ENCODE peak calls at places on chromosomes 7 and 10, in five cellular contexts. P is lower lobe of right lung, C is psoas muscle, W is right atrium auricular region, L is ovary. N is an unnamed sample.
A peak's percentile ranks its signal among the peaks of the same experiment; 100 is the strongest.

GRCh38 chr10:63264852-63265617 is 131.9 kb downstream of the NRBF2 start:
- DNase-seq in P (no peak), C (no peak), W (no peak), L (no peak), N (no peak)

GRCh38 chr10:52659085-52659484 is 113.5 kb downstream of the MBL2 start:
- DNase-seq in P (no peak), C (no peak), W (no peak), L (no peak), N (no peak)

GRCh38 chr7:149765399-149766121 is 7.8 kb downstream of the ZNF467 start:
- DNase-seq in P (no peak), C (no peak), W (no peak), L (no peak), N (no peak)

GRCh38 chr10:119254355-119254754 is 47.0 kb downstream of the GRK5 start:
- DNase-seq in P (no peak), C (no peak), W (no peak), L (no peak), N (no peak)

GRCh38 chr10:27482984-27483956 is 20.8 kb upstream of the RAB18 start:
- DNase-seq in P (no peak), C (no peak), W (no peak), L (no peak), N (no peak)

GRCh38 chr7:157576415-157576814 is 239.6 kb downstream of the DNAJB6 start:
- DNase-seq in P (peak; percentile 45), C (no peak), W (no peak), L (no peak), N (no peak)

GRCh38 chr7:28754027-28754426 is 204.1 kb downstream of the TRIL start:
- DNase-seq in P (no peak), C (no peak), W (no peak), L (no peak), N (no peak)

GRCh38 chr10:63611078-63611477 is 89.9 kb downstream of the REEP3 start:
- DNase-seq in P (no peak), C (no peak), W (no peak), L (no peak), N (no peak)

GRCh38 chr10:48382982-48383381 is 76.5 kb downstream of the MAPK8 start:
- DNase-seq in P (no peak), C (no peak), W (no peak), L (no peak), N (no peak)

GRCh38 chr7:87152897-87153641 is 816 bp downstream of the DMTF1 start:
- DNase-seq in P (peak; percentile 50), C (peak; percentile 22), W (no peak), L (peak; percentile 30), N (no peak)

GRCh38 chr7:34096135-34096775 is 190.9 kb downstream of the BMPER start:
- DNase-seq in P (peak; percentile 48), C (peak; percentile 88), W (peak; percentile 87), L (peak; percentile 84), N (peak; percentile 87)

GRCh38 chr10:110642980-110643655 is 1.0 kb upstream of the RBM20 start:
- DNase-seq in P (no peak), C (no peak), W (no peak), L (no peak), N (no peak)

GRCh38 chr7:16758634-16759602 is 5.4 kb downstream of the TSPAN13 start:
- DNase-seq in P (no peak), C (no peak), W (no peak), L (no peak), N (no peak)

DNA sequence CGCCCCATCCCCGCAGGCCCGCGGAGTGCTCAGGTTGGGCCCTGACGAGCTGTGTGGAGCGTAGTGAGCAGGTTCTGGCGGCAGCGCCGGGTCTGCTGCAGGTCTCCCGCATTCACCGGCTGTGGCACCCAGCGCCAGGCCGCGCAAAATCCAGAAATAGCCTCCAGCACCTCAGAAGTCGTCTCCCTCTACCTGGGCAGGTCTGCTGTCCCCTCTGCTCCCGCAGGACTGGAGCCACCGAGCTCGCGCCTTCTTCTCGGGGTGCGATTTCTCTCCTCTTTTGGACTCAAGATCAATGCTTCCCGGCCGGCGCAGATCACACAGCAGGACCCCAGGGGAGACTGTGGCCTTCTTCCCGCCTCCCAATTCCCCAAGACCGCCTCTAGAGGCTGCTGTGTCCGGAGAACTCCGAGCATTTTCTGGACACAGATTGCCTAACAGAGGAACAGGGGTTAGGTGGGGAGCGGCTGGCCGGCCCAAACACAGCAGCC is 8.4 kb downstream of the TLX1 start:
- DNase-seq in P (no peak), C (no peak), W (no peak), L (no peak), N (no peak)
- TF ChIP-seq CTCF in P (no peak), C (no peak), W (no peak), L (no peak), N (no peak)

DNA sequence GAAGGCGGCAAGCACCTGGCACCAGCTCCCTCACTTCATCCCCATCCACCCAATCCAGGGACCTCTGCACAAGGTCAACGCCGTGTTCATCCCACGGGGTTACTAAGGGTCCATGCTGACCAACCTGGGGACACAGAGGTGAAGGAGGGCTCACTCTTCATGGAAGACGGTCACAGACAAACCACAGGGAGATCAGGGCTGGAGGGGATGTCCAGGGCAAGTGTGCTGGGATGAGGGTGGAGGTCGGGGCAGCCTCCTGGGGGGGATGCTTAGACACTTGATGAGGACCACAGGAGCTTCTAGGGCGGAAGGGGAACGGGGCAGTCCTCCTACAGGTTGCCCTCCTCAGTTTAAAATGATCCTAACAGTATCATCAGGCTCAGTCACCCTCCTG is 46.7 kb downstream of the FAM53B start:
- DNase-seq in P (no peak), C (no peak), W (no peak), L (no peak), N (no peak)
- H3K4me3 ChIP-seq in P (no peak overlapping the region), C (no peak overlapping the region), W (no peak overlapping the region), L (no peak overlapping the region), N (no peak overlapping the region)

GRCh38 chr10:121425623-121426022 is 172.6 kb downstream of the FGFR2 start:
- DNase-seq in P (no peak), C (no peak), W (no peak), L (no peak), N (no peak)
- H3K27ac ChIP-seq in P (no peak overlapping the region), C (no peak overlapping the region), W (no peak overlapping the region), L (no peak overlapping the region), N (no peak overlapping the region)

GRCh38 chr10:9305018-9305655 is 1250.6 kb downstream of the GATA3 start:
- DNase-seq in P (no peak), C (no peak), W (no peak), L (no peak), N (no peak)
- TF ChIP-seq CTCF in P (peak; percentile 33), C (peak; percentile 22), W (no peak), L (no peak), N (no peak)

GRCh38 chr10:103919648-103920025 is 1.7 kb upstream of the STN1 start:
- DNase-seq in P (no peak), C (no peak), W (no peak), L (no peak), N (no peak)
- H3K4me3 ChIP-seq in P (no peak overlapping the region), C (no peak overlapping the region), W (no peak overlapping the region), L (no peak overlapping the region), N (no peak overlapping the region)

GRCh38 chr7:107166702-107167426 is 1.9 kb upstream of the HBP1 start:
- DNase-seq in P (no peak), C (no peak), W (no peak), L (no peak), N (no peak)
- H3K27ac ChIP-seq in P (peak overlapping the region; percentile 98), C (peak overlapping the region; percentile 99), W (peak overlapping the region; percentile 98), L (peak overlapping the region; percentile 87), N (peak overlapping the region; percentile 97)

DNA sequence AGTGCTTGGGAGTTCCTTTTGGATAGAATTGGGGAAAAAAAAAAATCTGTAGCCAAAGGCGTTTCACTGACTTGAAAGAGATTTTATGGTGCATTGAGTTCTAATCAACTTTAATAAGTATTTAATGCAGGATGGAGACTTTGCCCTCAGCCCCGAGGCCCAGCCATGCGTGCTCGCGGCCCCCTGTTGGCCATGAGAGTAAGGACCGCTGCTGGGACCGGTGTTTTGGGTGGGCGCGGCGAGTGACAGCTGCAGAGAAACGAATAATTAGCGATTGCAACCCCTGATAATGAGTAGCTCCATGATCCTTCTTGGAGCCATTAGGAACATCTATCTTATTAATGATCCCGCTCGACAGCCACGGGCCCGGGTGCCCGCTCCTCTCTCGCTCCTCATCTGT is 347.4 kb downstream of the RPS24 start:
- DNase-seq in P (no peak), C (no peak), W (no peak), L (no peak), N (no peak)
- TF ChIP-seq CTCF in P (no peak), C (peak; percentile 6), W (no peak), L (no peak), N (no peak)

GRCh38 chr7:23346316-23346715 is 47.2 kb downstream of the MALSU1 start:
- DNase-seq in P (no peak), C (no peak), W (no peak), L (no peak), N (no peak)

GRCh38 chr7:23349484-23350157 is 50.5 kb downstream of the MALSU1 start:
- DNase-seq in P (no peak), C (no peak), W (no peak), L (no peak), N (no peak)

GRCh38 chr7:23347682-23348180 is 48.6 kb downstream of the MALSU1 start:
- DNase-seq in P (no peak), C (no peak), W (no peak), L (no peak), N (no peak)

GRCh38 chr7:23343806-23344500 is 44.8 kb downstream of the MALSU1 start:
- DNase-seq in P (no peak), C (no peak), W (no peak), L (no peak), N (no peak)

GRCh38 chr7:23347007-23347681 is 48.0 kb downstream of the MALSU1 start:
- DNase-seq in P (no peak), C (no peak), W (no peak), L (no peak), N (no peak)
- H3K4me3 ChIP-seq in P (peak overlapping the region; percentile 41), C (no peak overlapping the region), W (no peak overlapping the region), L (no peak overlapping the region), N (no peak overlapping the region)

DNA sequence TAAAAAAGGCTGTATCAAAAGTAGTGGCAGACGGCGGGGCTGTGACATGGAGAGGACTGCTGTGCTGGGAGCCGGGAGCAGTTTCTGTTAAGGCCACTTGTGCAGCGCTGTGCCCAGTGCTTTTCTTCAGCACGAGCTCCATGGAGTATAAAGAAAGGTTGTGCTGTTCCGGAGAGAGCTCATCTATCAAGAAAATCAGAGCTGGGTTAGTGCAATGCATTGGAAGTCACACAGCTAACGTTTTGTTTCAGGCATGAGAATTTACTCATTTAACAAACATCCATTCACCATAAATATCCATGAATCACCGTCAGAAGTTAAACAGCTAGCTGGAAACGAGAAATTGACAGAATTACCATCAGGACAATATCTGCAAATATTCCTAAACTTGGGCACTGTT is 61.9 kb downstream of the KIAA1549 start:
- DNase-seq in P (no peak), C (no peak), W (no peak), L (no peak), N (no peak)
- H3K27ac ChIP-seq in P (no peak overlapping the region), C (no peak overlapping the region), W (no peak overlapping the region), L (no peak overlapping the region), N (no peak overlapping the region)

GRCh38 chr7:93889261-93889660 is 1.3 kb downstream of the TFPI2 start:
- DNase-seq in P (no peak), C (no peak), W (no peak), L (no peak), N (no peak)

GRCh38 chr7:93894966-93895650 is 4.6 kb upstream of the TFPI2 start:
- DNase-seq in P (no peak), C (no peak), W (no peak), L (no peak), N (no peak)

GRCh38 chr7:93890464-93891068 is at the start of gene TFPI2:
- DNase-seq in P (peak; percentile 42), C (peak; percentile 38), W (no peak), L (peak; percentile 76), N (no peak)

GRCh38 chr7:93894426-93894825 is 3.9 kb upstream of the TFPI2 start:
- DNase-seq in P (no peak), C (no peak), W (no peak), L (no peak), N (no peak)

GRCh38 chr7:93890041-93890463 is 501 bp downstream of the TFPI2 start:
- DNase-seq in P (peak; percentile 43), C (no peak), W (no peak), L (peak; percentile 64), N (no peak)
- TF ChIP-seq CTCF in P (no peak), C (no peak), W (no peak), L (peak; percentile 11), N (no peak)